ENCODE peak calls at places on chromosomes 3 and 15, in six cellular contexts. T is HFF-Myc; Q is fibroblast of pulmonary artery; X is HepG2; H is activated CD4-positive, CD25-positive, alpha-beta regulatory T cell treated with anti-CD3 and anti-CD28 coated beads, Interleukin-2, amount 50 U/mL, for 72 hours; W is activated gamma-delta T cell treated with Interleukin-2 at 50 U/mL for 16 hours. J is an unnamed sample.

GRCh38 chr3:69008980-69009379 is 4.5 kb downstream of the EOGT start:
- DNase-seq in Q (peak), T (no peak), H (no peak), W (no peak), X (no peak), J (no peak)

GRCh38 chr3:126053513-126053912 is 30.4 kb downstream of the SLC41A3 start:
- DNase-seq in X (peak), T (no peak), H (no peak), Q (no peak), W (no peak), J (no peak)

GRCh38 chr3:180433172-180433571 is 168.8 kb upstream of the TTC14 start:
- DNase-seq in W (no peak), T (no peak), H (no peak), X (no peak), Q (peak), J (no peak)

GRCh38 chr15:64460737-64461576 is 579 bp downstream of the ZNF609 start:
- DNase-seq in X (peak), Q (peak), W (peak), H (peak), T (peak), J (no peak)

GRCh38 chr3:30401971-30402370 is 204.4 kb upstream of the TGFBR2 start:
- DNase-seq in Q (no peak), X (no peak), W (no peak), H (no peak), T (peak), J (no peak)

GRCh38 chr15:54604963-54605362 is 591.8 kb downstream of the RSL24D1 start:
- DNase-seq in X (no peak), Q (no peak), W (no peak), H (no peak), T (no peak), J (no peak)

GRCh38 chr3:89405145-89405544 is 297.7 kb downstream of the EPHA3 start:
- DNase-seq in T (no peak), W (no peak), Q (no peak), X (no peak), H (no peak), J (no peak)

GRCh38 chr3:181464033-181464694 is 247.6 kb upstream of the SOX2 start:
- DNase-seq in H (no peak), Q (no peak), X (no peak), T (no peak), W (no peak), J (no peak)

GRCh38 chr15:58014040-58014439 is 51.5 kb downstream of the ALDH1A2 start:
- DNase-seq in X (no peak), W (no peak), H (no peak), T (no peak), Q (no peak), J (no peak)

GRCh38 chr15:96495386-96495785 is 164.9 kb downstream of the NR2F2 start:
- DNase-seq in Q (no peak), H (no peak), X (no peak), W (no peak), T (no peak), J (no peak)

GRCh38 chr3:151379083-151379734 is 5.3 kb downstream of the P2RY12 start:
- DNase-seq in T (no peak), X (peak), W (no peak), H (no peak), Q (peak), J (no peak)

GRCh38 chr15:40075298-40076044 is 33.2 kb downstream of the BMF start:
- DNase-seq in Q (no peak), X (no peak), W (no peak), H (no peak), T (no peak), J (no peak)

GRCh38 chr3:31880020-31880419 is 101.0 kb downstream of the OSBPL10 start:
- DNase-seq in H (no peak), X (peak), W (no peak), T (no peak), Q (peak), J (no peak)

GRCh38 chr15:96851613-96852012 is 521.1 kb downstream of the NR2F2 start:
- DNase-seq in H (no peak), W (no peak), X (no peak), Q (peak), T (no peak), J (no peak)

GRCh38 chr3:66402596-66403267 is 98.1 kb downstream of the LRIG1 start:
- DNase-seq in W (no peak), X (no peak), Q (no peak), H (no peak), T (no peak), J (no peak)

GRCh38 chr3:139102606-139103005 is 57.9 kb upstream of the PRR23C start:
- DNase-seq in X (no peak), Q (no peak), W (no peak), T (no peak), H (no peak), J (no peak)

GRCh38 chr3:120429921-120430361 is 20.9 kb downstream of the FSTL1 start:
- DNase-seq in W (no peak), X (no peak), Q (no peak), T (peak), H (no peak), J (no peak)